ENCODE peak calls at places on chromosomes 3 and 15, in four cellular contexts. B, I, T and Z are unnamed samples.

GRCh38 chr3:50194128-50194902 is 2.9 kb downstream of the GNAT1 start:
- DNase-seq in B (peak), I (peak), T (peak), Z (peak)

GRCh38 chr15:76363251-76363650 is 26.7 kb downstream of the ISL2 start:
- DNase-seq in B (no peak), I (no peak), T (no peak), Z (no peak)

GRCh38 chr3:16485024-16485992 is 28.2 kb downstream of the RFTN1 start:
- DNase-seq in B (no peak), I (no peak), T (no peak), Z (no peak)

GRCh38 chr3:73427018-73427750 is 197.6 kb downstream of the PDZRN3 start:
- DNase-seq in B (no peak), I (no peak), T (no peak), Z (no peak)

GRCh38 chr3:132637590-132637989 is 22.0 kb downstream of the ACAD11 start:
- DNase-seq in B (no peak), I (no peak), T (peak), Z (no peak)

GRCh38 chr15:95291878-95292472 is 1038.5 kb upstream of the NR2F2 start:
- DNase-seq in B (no peak), I (no peak), T (peak), Z (no peak)

GRCh38 chr3:12299026-12299425 is 10.2 kb downstream of the PPARG start:
- DNase-seq in B (no peak), I (no peak), T (no peak), Z (no peak)

GRCh38 chr3:170865209-170866094 is 4.5 kb downstream of the RPL22L1 start:
- DNase-seq in B (no peak), I (no peak), T (peak), Z (no peak)

GRCh38 chr3:197749601-197750395 is at the start of gene FYTTD1:
- DNase-seq in B (peak), I (peak), T (peak), Z (peak)

GRCh38 chr3:149217347-149217746 is 4.3 kb downstream of the CP start:
- DNase-seq in B (no peak), I (no peak), T (no peak), Z (no peak)

GRCh38 chr15:60729850-60730458 is 251.0 kb upstream of the ICE2 start:
- DNase-seq in B (no peak), I (no peak), T (no peak), Z (no peak)

GRCh38 chr3:63908081-63908736 is 4.0 kb downstream of the SCAANT1 start:
- DNase-seq in B (no peak), I (no peak), T (no peak), Z (no peak)

GRCh38 chr15:45023659-45024320 is 795 bp downstream of the SORD start:
- DNase-seq in B (no peak), I (no peak), T (peak), Z (no peak)

GRCh38 chr15:75573001-75573400 is 6.1 kb downstream of the PTPN9 start:
- DNase-seq in B (no peak), I (no peak), T (no peak), Z (no peak)

GRCh38 chr15:26178821-26179220 is 315.7 kb upstream of the ATP10A start:
- DNase-seq in B (no peak), I (peak), T (no peak), Z (no peak)

GRCh38 chr15:90478981-90479481 is 50.7 kb upstream of the CRTC3 start:
- DNase-seq in B (no peak), I (no peak), T (no peak), Z (no peak)

GRCh38 chr15:101618861-101619614 is 33.1 kb downstream of the TM2D3 start:
- DNase-seq in B (no peak), I (no peak), T (no peak), Z (no peak)

GRCh38 chr3:33773627-33774026 is 24.8 kb upstream of the PDCD6IP start:
- DNase-seq in B (no peak), I (no peak), T (no peak), Z (no peak)

GRCh38 chr3:127814325-127814781 is 8.0 kb downstream of the MGLL start:
- DNase-seq in B (no peak), I (no peak), T (no peak), Z (no peak)

GRCh38 chr3:30779686-30780287 is 114.7 kb downstream of the GADL1 start:
- DNase-seq in B (no peak), I (no peak), T (peak), Z (no peak)

GRCh38 chr15:39598958-39599845 is 18.3 kb downstream of the THBS1 start:
- DNase-seq in B (no peak), I (no peak), T (no peak), Z (no peak)

GRCh38 chr3:120780977-120781376 is 38.4 kb downstream of the GTF2E1 start:
- DNase-seq in B (no peak), I (no peak), T (peak), Z (no peak)

GRCh38 chr3:135807879-135808278 is 157.6 kb upstream of the PPP2R3A start:
- DNase-seq in B (no peak), I (no peak), T (no peak), Z (no peak)

GRCh38 chr3:43162573-43163084 is 56.8 kb upstream of the POMGNT2 start:
- DNase-seq in B (no peak), I (no peak), T (no peak), Z (no peak)

GRCh38 chr15:40914486-40914885 is 14.7 kb upstream of the DLL4 start:
- DNase-seq in B (no peak), I (no peak), T (no peak), Z (no peak)
- TF ChIP-seq CTCF in B (no peak), I (no peak), T (no peak), Z (no peak)

GRCh38 chr3:134751831-134752230 is 43.2 kb upstream of the EPHB1 start:
- DNase-seq in B (no peak), I (no peak), T (no peak), Z (no peak)

GRCh38 chr3:134752761-134753461 is 42.1 kb upstream of the EPHB1 start:
- DNase-seq in B (peak), I (peak), T (no peak), Z (no peak)

GRCh38 chr3:134755821-134756220 is 39.2 kb upstream of the EPHB1 start:
- DNase-seq in B (no peak), I (no peak), T (no peak), Z (no peak)

GRCh38 chr3:134754768-134755559 is 40.1 kb upstream of the EPHB1 start:
- DNase-seq in B (peak), I (no peak), T (peak), Z (no peak)

DNA sequence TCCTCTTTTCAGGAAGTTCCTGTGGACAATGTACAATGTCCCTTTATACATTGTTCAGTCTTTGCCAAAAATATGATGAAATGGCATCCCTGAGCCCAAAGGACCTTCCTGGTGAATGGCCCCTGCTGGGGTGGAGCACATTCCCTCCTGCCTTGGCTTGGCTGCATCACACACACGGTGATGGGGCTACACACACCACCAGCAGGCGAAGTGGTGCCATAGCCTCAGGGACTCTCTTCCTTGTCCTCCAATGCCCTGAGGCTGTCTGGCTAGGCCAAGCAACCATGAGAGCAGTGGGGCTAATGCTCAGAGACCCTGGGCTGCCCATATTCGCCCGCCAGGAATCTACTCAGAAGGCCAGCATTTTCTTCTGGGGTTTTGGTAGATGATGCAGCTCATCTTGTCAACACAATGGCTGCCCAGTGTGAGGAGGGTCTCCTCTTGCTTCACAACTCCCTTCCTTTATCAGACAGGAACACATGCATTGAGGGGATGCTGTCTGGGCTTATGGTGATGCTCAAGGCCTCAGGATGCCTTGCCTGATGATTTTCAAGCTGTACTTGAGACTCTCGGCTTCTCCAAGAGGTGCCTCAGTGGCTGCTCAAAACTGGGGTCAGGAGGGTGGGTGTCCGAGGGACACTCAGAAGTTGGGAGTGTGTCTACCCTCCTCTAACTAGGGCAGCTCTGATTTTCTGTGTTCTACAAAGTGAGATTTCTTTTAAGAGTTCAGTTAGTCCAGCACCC is 40.9 kb upstream of the EPHB1 start:
- DNase-seq in B (no peak), I (no peak), T (no peak), Z (no peak)
- TF ChIP-seq CTCF in B (no peak), I (no peak), T (no peak), Z (no peak)

DNA sequence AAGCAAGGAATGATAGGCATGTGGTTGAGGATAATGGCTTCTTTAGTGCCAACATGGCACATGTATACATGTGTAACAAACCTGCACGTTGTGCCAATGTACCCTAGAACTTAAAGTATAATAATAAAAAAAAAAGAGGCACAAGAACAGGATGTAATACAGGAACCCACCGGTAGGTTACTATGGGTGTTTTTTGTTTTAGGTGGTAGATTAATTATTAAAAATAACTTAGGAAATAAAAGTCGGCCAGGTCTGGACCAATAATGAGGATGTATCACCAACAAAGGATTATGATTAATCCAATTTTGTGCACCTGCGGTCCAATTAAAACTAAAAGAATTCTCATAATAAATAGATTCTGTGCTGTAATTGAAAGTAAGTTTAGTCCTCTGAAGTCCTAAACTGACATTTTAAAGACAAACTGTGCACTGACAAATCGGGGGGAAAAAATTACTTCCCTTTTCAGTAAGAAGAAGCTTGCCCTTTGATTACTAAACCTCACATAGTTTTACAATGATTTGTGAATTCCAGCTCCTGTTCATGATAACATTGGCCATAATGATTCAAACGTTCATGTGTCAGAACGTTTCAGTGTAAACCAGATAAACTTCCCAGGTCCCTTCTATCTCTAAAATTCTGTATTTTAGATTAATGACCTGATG is 62.2 kb downstream of the CASR start:
- DNase-seq in B (no peak), I (no peak), T (peak), Z (no peak)
- TF ChIP-seq CTCF in B (no peak), I (no peak), T (peak), Z (peak)

GRCh38 chr3:179068779-179069530 is 2.7 kb downstream of the ZMAT3 start:
- DNase-seq in B (no peak), I (no peak), T (peak), Z (no peak)
- TF ChIP-seq CTCF in B (no peak), I (no peak), T (peak), Z (no peak)

GRCh38 chr3:196323016-196323415 is 5.0 kb upstream of the DYNLT2B start:
- DNase-seq in B (no peak), I (no peak), T (no peak), Z (no peak)

GRCh38 chr3:196326936-196327335 is 8.9 kb upstream of the DYNLT2B start:
- DNase-seq in B (no peak), I (no peak), T (no peak), Z (no peak)

GRCh38 chr3:196320110-196320509 is 2.1 kb upstream of the DYNLT2B start:
- DNase-seq in B (no peak), I (peak), T (peak), Z (no peak)

GRCh38 chr3:196321162-196321561 is 3.1 kb upstream of the DYNLT2B start:
- DNase-seq in B (no peak), I (peak), T (no peak), Z (no peak)

GRCh38 chr3:196323723-196324122 is 5.7 kb upstream of the DYNLT2B start:
- DNase-seq in B (no peak), I (no peak), T (no peak), Z (no peak)
- TF ChIP-seq CTCF in B (no peak), I (no peak), T (no peak), Z (no peak)

DNA sequence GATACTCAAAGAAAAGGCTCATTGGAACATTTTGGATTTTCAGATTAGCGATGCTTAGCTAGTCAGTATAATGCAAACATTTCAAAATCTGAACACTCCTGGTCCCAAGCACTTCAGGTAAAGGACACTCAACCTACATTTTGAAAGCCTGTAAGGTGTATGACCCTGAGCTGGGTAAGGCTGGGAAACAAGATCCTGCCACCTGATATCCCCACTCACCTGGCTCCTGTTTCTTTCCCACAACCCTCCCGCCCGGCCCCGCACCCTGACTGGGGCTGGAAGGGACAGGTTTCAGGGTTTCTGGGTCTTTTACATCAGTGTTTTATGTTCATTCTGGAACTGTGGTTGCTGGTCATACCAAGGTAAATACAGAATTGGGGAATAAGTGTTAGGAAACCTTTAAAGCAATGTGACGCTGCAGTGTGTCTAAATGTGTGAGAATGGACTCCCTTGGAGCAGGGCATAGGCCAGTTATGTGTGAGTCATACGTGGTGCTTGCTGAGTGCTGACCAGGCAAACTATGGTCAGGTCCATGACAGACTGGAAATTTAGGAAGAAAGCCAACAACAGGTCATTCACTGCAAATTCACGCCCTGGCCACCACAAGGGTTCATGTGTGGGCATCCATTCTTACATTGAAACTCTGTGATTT is 22.9 kb downstream of the CTXND1 start:
- DNase-seq in B (no peak), I (peak), T (peak), Z (no peak)
- TF ChIP-seq CTCF in B (no peak), I (no peak), T (no peak), Z (no peak)

DNA sequence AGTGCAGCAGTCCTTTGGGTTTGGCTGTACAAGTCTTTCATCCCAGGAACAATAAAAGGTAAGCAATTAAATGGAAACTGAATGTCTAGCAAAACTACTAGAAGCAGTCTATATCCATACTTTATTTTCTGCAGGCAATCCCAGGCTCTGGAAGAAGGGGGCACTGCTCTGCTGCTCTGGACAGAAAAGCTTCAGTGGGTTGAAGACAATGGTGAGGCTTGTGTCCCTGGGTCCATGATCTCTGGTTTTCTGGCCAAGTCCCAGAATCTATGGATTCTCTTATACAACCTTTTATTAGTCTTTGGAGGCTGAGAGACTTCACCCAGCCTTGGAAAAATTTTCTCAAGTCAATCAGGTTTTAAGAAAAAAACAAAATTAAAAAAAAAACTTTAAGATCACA is 35.6 kb downstream of the SCAP start:
- DNase-seq in B (no peak), I (no peak), T (peak), Z (no peak)
- TF ChIP-seq CTCF in B (no peak), I (no peak), T (no peak), Z (no peak)

DNA sequence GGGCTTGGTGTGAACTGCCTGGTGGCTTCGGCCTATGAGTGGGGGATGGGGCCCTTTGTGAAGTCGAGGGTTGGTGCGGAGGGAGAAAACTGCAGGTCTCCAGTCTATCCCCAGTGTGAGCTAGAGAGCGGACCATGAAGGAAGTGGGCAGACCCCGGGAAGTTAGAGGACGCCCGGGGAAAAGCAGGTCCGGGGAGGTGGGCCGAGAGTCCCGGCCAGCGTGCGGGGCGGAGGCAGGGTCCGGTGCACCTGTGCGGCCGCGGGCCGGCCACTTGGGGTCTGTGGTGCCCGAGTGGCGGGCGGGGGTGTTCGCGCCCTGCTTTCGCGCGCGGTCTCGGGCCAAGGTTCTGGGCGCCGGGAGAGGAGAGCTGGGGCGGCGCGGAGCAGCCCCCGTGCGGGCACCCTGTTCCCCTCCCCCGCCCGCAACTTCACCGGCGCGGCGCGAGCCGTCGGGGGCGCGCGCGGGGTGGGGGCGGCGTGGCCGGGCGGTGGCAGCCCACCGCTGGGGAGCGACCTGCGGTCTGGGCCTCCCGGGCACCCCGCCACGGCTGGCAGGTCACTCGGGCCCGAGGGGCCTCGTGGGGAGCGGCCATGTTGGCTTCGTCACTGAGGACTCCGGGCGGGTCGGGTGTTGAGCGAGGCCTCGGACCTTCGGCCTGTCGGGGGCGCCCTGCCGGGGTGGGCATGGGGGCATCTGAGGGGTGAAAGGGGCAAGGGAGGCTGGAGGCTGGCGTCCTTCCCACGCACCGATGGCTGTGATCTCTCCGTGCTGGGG is 4.8 kb downstream of the UBE2E1 start:
- DNase-seq in B (peak), I (peak), T (peak), Z (peak)
- TF ChIP-seq CTCF in B (no peak), I (peak), T (no peak), Z (no peak)

GRCh38 chr3:189144645-189145044 is 27.1 kb upstream of the TPRG1 start:
- DNase-seq in B (no peak), I (no peak), T (peak), Z (no peak)
- TF ChIP-seq CTCF in B (peak), I (peak), T (peak), Z (no peak)